ENCODE peak calls at places on chromosomes 1 and 21, in eight cellular contexts. One of them, this sample, is unnamed.

GRCh38 chr1:21099034-21099868 is 77.4 kb downstream of the EIF4G3 start:
- DNase-seq in stomach: no peak
- DNase-seq in uterus: no peak
- DNase-seq in A549: no peak
- DNase-seq in body of pancreas: no peak
- DNase-seq in prostate gland: no peak
- DNase-seq in right lobe of liver: no peak
- DNase-seq in gastrocnemius medialis: no peak
- DNase-seq in this sample: no peak

GRCh38 chr1:236063919-236064673 is 794 bp downstream of the NID1 start:
- DNase-seq in stomach: peak; percentile 64
- DNase-seq in uterus: peak; percentile 71
- DNase-seq in A549: peak; percentile 36
- DNase-seq in body of pancreas: peak; percentile 78
- DNase-seq in prostate gland: peak; percentile 12
- DNase-seq in right lobe of liver: peak; percentile 88
- DNase-seq in gastrocnemius medialis: peak; percentile 18
- DNase-seq in this sample: peak; percentile 83

GRCh38 chr21:40635336-40635735 is 211.6 kb downstream of the DSCAM start:
- DNase-seq in stomach: no peak
- DNase-seq in uterus: no peak
- DNase-seq in A549: no peak
- DNase-seq in body of pancreas: no peak
- DNase-seq in prostate gland: no peak
- DNase-seq in right lobe of liver: no peak
- DNase-seq in gastrocnemius medialis: no peak
- DNase-seq in this sample: no peak

GRCh38 chr1:58741689-58742553 is 41.9 kb downstream of the JUN start:
- DNase-seq in stomach: no peak
- DNase-seq in uterus: no peak
- DNase-seq in A549: no peak
- DNase-seq in body of pancreas: no peak
- DNase-seq in prostate gland: no peak
- DNase-seq in right lobe of liver: no peak
- DNase-seq in gastrocnemius medialis: no peak
- DNase-seq in this sample: no peak

GRCh38 chr21:32200029-32200428 is 78.8 kb downstream of the MIS18A start:
- DNase-seq in stomach: no peak
- DNase-seq in uterus: no peak
- DNase-seq in A549: no peak
- DNase-seq in body of pancreas: no peak
- DNase-seq in prostate gland: no peak
- DNase-seq in right lobe of liver: no peak
- DNase-seq in gastrocnemius medialis: no peak
- DNase-seq in this sample: no peak

GRCh38 chr1:201450721-201451291 is 18.2 kb downstream of the PHLDA3 start:
- DNase-seq in stomach: no peak
- DNase-seq in uterus: peak; percentile 83
- DNase-seq in A549: no peak
- DNase-seq in body of pancreas: peak; percentile 34
- DNase-seq in prostate gland: no peak
- DNase-seq in right lobe of liver: no peak
- DNase-seq in gastrocnemius medialis: no peak
- DNase-seq in this sample: peak; percentile 80

GRCh38 chr1:10287023-10287645 is 76.8 kb downstream of the KIF1B start:
- DNase-seq in stomach: no peak
- DNase-seq in uterus: no peak
- DNase-seq in A549: no peak
- DNase-seq in body of pancreas: no peak
- DNase-seq in prostate gland: no peak
- DNase-seq in right lobe of liver: no peak
- DNase-seq in gastrocnemius medialis: no peak
- DNase-seq in this sample: no peak

GRCh38 chr1:68331117-68331865 is 99.0 kb upstream of the WLS start:
- DNase-seq in stomach: no peak
- DNase-seq in uterus: no peak
- DNase-seq in A549: no peak
- DNase-seq in body of pancreas: no peak
- DNase-seq in prostate gland: no peak
- DNase-seq in right lobe of liver: no peak
- DNase-seq in gastrocnemius medialis: no peak
- DNase-seq in this sample: no peak

GRCh38 chr1:97691325-97691724 is 229.5 kb downstream of the DPYD start:
- DNase-seq in stomach: no peak
- DNase-seq in uterus: no peak
- DNase-seq in A549: no peak
- DNase-seq in body of pancreas: no peak
- DNase-seq in prostate gland: no peak
- DNase-seq in right lobe of liver: no peak
- DNase-seq in gastrocnemius medialis: no peak
- DNase-seq in this sample: no peak

GRCh38 chr1:244502630-244503029 is 41.6 kb downstream of the CATSPERE start:
- DNase-seq in stomach: no peak
- DNase-seq in uterus: no peak
- DNase-seq in A549: no peak
- DNase-seq in body of pancreas: no peak
- DNase-seq in prostate gland: no peak
- DNase-seq in right lobe of liver: no peak
- DNase-seq in gastrocnemius medialis: no peak
- DNase-seq in this sample: no peak

GRCh38 chr1:155455588-155456195 is 106.9 kb downstream of the ASH1L start:
- DNase-seq in stomach: no peak
- DNase-seq in uterus: no peak
- DNase-seq in A549: no peak
- DNase-seq in body of pancreas: no peak
- DNase-seq in prostate gland: no peak
- DNase-seq in right lobe of liver: no peak
- DNase-seq in gastrocnemius medialis: no peak
- DNase-seq in this sample: no peak

GRCh38 chr1:86750530-86750929 is 46.2 kb downstream of the SH3GLB1 start:
- DNase-seq in stomach: no peak
- DNase-seq in uterus: no peak
- DNase-seq in A549: no peak
- DNase-seq in body of pancreas: no peak
- DNase-seq in prostate gland: no peak
- DNase-seq in right lobe of liver: no peak
- DNase-seq in gastrocnemius medialis: no peak
- DNase-seq in this sample: no peak

GRCh38 chr1:86754265-86754974 is 50.0 kb downstream of the SH3GLB1 start:
- DNase-seq in stomach: no peak
- DNase-seq in uterus: no peak
- DNase-seq in A549: no peak
- DNase-seq in body of pancreas: no peak
- DNase-seq in prostate gland: no peak
- DNase-seq in right lobe of liver: no peak
- DNase-seq in gastrocnemius medialis: no peak
- DNase-seq in this sample: no peak

GRCh38 chr1:86756062-86756406 is 51.7 kb downstream of the SH3GLB1 start:
- DNase-seq in stomach: no peak
- DNase-seq in uterus: no peak
- DNase-seq in A549: no peak
- DNase-seq in body of pancreas: no peak
- DNase-seq in prostate gland: no peak
- DNase-seq in right lobe of liver: no peak
- DNase-seq in gastrocnemius medialis: no peak
- DNase-seq in this sample: no peak

GRCh38 chr1:86750076-86750475 is 45.7 kb downstream of the SH3GLB1 start:
- DNase-seq in stomach: no peak
- DNase-seq in uterus: no peak
- DNase-seq in A549: no peak
- DNase-seq in body of pancreas: no peak
- DNase-seq in prostate gland: no peak
- DNase-seq in right lobe of liver: no peak
- DNase-seq in gastrocnemius medialis: no peak
- DNase-seq in this sample: no peak

DNA sequence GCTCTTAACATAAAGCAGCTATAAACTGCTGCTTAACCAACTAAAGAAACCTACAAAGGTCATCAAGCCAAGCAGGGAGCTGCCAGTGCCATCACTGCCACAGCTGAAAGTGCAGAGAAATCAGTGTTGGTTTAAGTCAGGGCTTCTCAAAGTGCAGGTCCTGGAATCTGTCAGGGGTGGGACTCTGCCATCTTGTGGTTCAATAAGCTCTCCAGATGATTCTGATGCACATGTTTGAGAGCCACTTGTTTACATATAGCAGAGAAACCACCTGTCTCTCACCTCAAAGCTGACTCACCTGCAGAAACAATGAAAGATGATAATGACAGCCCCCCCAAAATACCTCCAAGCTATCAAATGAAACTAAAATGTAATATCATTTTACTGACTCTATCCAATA is 49.3 kb downstream of the SH3GLB1 start:
- DNase-seq in stomach: no peak
- DNase-seq in uterus: no peak
- DNase-seq in A549: peak; percentile 35
- DNase-seq in body of pancreas: no peak
- DNase-seq in prostate gland: no peak
- DNase-seq in right lobe of liver: no peak
- DNase-seq in gastrocnemius medialis: no peak
- DNase-seq in this sample: no peak
- TF ChIP-seq CTCF in stomach: no peak
- TF ChIP-seq CTCF in uterus: no peak
- TF ChIP-seq CTCF in A549: peak; percentile 12
- TF ChIP-seq CTCF in body of pancreas: no peak
- TF ChIP-seq CTCF in prostate gland: no peak
- TF ChIP-seq CTCF in right lobe of liver: no peak
- TF ChIP-seq CTCF in gastrocnemius medialis: no peak
- TF ChIP-seq CTCF in this sample: no peak

GRCh38 chr21:45981641-45982255 is at the start of gene COL6A1:
- DNase-seq in stomach: peak; percentile 59
- DNase-seq in uterus: peak; percentile 80
- DNase-seq in A549: no peak
- DNase-seq in body of pancreas: peak; percentile 72
- DNase-seq in prostate gland: peak; percentile 48
- DNase-seq in right lobe of liver: peak; percentile 73
- DNase-seq in gastrocnemius medialis: no peak
- DNase-seq in this sample: peak; percentile 83
- TF ChIP-seq POLR2A in stomach: no peak
- TF ChIP-seq POLR2A in uterus: peak; percentile 45
- TF ChIP-seq POLR2A in A549: peak; percentile 27
- TF ChIP-seq POLR2A in body of pancreas: peak; percentile 63
- TF ChIP-seq POLR2A in prostate gland: peak; percentile 37
- TF ChIP-seq POLR2A in right lobe of liver: peak; percentile 44
- TF ChIP-seq POLR2A in gastrocnemius medialis: no peak
- TF ChIP-seq POLR2A in this sample: no peak

GRCh38 chr1:31702836-31703404 is 897 bp downstream of the COL16A1 start:
- DNase-seq in stomach: no peak
- DNase-seq in uterus: no peak
- DNase-seq in A549: no peak
- DNase-seq in body of pancreas: no peak
- DNase-seq in prostate gland: no peak
- DNase-seq in right lobe of liver: no peak
- DNase-seq in gastrocnemius medialis: no peak
- DNase-seq in this sample: no peak
- H3K4me1 ChIP-seq in stomach: peaks cover 58% of the 10 kb centered on the region
- H3K4me1 ChIP-seq in uterus: peaks cover 21% of the 10 kb centered on the region
- H3K4me1 ChIP-seq in A549: peaks cover 58% of the 10 kb centered on the region
- H3K4me1 ChIP-seq in body of pancreas: peaks cover 40% of the 10 kb centered on the region
- H3K4me1 ChIP-seq in prostate gland: peaks cover 17% of the 10 kb centered on the region
- H3K4me1 ChIP-seq in right lobe of liver: peaks cover 13% of the 10 kb centered on the region
- H3K4me1 ChIP-seq in gastrocnemius medialis: peaks cover 14% of the 10 kb centered on the region
- H3K4me1 ChIP-seq in this sample: peaks cover 45% of the 10 kb centered on the region

GRCh38 chr1:15107052-15107687 is 46.4 kb upstream of the TMEM51 start:
- DNase-seq in stomach: no peak
- DNase-seq in uterus: no peak
- DNase-seq in A549: no peak
- DNase-seq in body of pancreas: no peak
- DNase-seq in prostate gland: no peak
- DNase-seq in right lobe of liver: no peak
- DNase-seq in gastrocnemius medialis: no peak
- DNase-seq in this sample: no peak

GRCh38 chr1:15107897-15108296 is 45.6 kb upstream of the TMEM51 start:
- DNase-seq in stomach: no peak
- DNase-seq in uterus: no peak
- DNase-seq in A549: no peak
- DNase-seq in body of pancreas: no peak
- DNase-seq in prostate gland: no peak
- DNase-seq in right lobe of liver: no peak
- DNase-seq in gastrocnemius medialis: no peak
- DNase-seq in this sample: no peak

GRCh38 chr1:15111597-15111996 is 42.0 kb upstream of the TMEM51 start:
- DNase-seq in stomach: no peak
- DNase-seq in uterus: no peak
- DNase-seq in A549: no peak
- DNase-seq in body of pancreas: no peak
- DNase-seq in prostate gland: no peak
- DNase-seq in right lobe of liver: no peak
- DNase-seq in gastrocnemius medialis: no peak
- DNase-seq in this sample: no peak

GRCh38 chr1:15110128-15110866 is 43.2 kb upstream of the TMEM51 start:
- DNase-seq in stomach: no peak
- DNase-seq in uterus: no peak
- DNase-seq in A549: peak; percentile 19
- DNase-seq in body of pancreas: no peak
- DNase-seq in prostate gland: no peak
- DNase-seq in right lobe of liver: no peak
- DNase-seq in gastrocnemius medialis: no peak
- DNase-seq in this sample: no peak

GRCh38 chr1:15110867-15111230 is 42.7 kb upstream of the TMEM51 start:
- DNase-seq in stomach: no peak
- DNase-seq in uterus: no peak
- DNase-seq in A549: no peak
- DNase-seq in body of pancreas: no peak
- DNase-seq in prostate gland: no peak
- DNase-seq in right lobe of liver: no peak
- DNase-seq in gastrocnemius medialis: no peak
- DNase-seq in this sample: no peak
- TF ChIP-seq CTCF in stomach: no peak
- TF ChIP-seq CTCF in uterus: no peak
- TF ChIP-seq CTCF in A549: no peak
- TF ChIP-seq CTCF in body of pancreas: no peak
- TF ChIP-seq CTCF in prostate gland: no peak
- TF ChIP-seq CTCF in right lobe of liver: no peak
- TF ChIP-seq CTCF in gastrocnemius medialis: no peak
- TF ChIP-seq CTCF in this sample: no peak

This sample was measured in heart left ventricle.